ENCODE peak calls at places on chromosomes 6 and 20, in six cellular contexts. X is heart right ventricle; Q is SJSA1; B is CD4-positive, alpha-beta memory T cell; V is suprapubic skin; E is colonic mucosa. F is an unnamed sample.

GRCh38 chr6:137823826-137824501 is 43.1 kb upstream of the TNFAIP3 start:
- DNase-seq in Q (no peak), B (peak; percentile 92), V (peak; percentile 92), X (peak; percentile 43), E (peak; percentile 21), F (peak; percentile 95)

GRCh38 chr20:19817017-19817416 is 59.0 kb downstream of the RIN2 start:
- DNase-seq in V (no peak), X (no peak), E (no peak), Q (peak; percentile 82), B (no peak), F (no peak)

GRCh38 chr6:12150812-12151432 is 138.8 kb downstream of the HIVEP1 start:
- DNase-seq in V (no peak), Q (no peak), B (peak; percentile 20), X (no peak), E (peak; percentile 53), F (peak; percentile 31)

GRCh38 chr6:58198301-58198700 is 880.9 kb downstream of the PRIM2 start:
- DNase-seq in E (no peak), B (no peak), Q (no peak), X (no peak), V (no peak), F (no peak)

GRCh38 chr20:44442298-44443070 is 33.2 kb upstream of the TTPAL start:
- DNase-seq in E (peak; percentile 93), X (no peak), B (no peak), V (no peak), Q (no peak), F (no peak)

GRCh38 chr6:75632247-75632646 is 30.6 kb downstream of the SENP6 start:
- DNase-seq in Q (no peak), E (no peak), X (no peak), B (no peak), V (no peak), F (no peak)

GRCh38 chr6:42928748-42929087 is 562 bp upstream of the CNPY3 start:
- DNase-seq in B (no peak), Q (no peak), E (no peak), X (no peak), V (no peak), F (no peak)

GRCh38 chr6:125850361-125850760 is 59.6 kb downstream of the NCOA7 start:
- DNase-seq in B (no peak), X (no peak), V (no peak), Q (no peak), E (no peak), F (no peak)

GRCh38 chr6:131182991-131183425 is 47.7 kb downstream of the AKAP7 start:
- DNase-seq in X (no peak), Q (peak; percentile 23), B (peak; percentile 54), V (no peak), E (no peak), F (peak; percentile 57)

GRCh38 chr20:47816487-47817451 is 31.5 kb upstream of the SULF2 start:
- DNase-seq in E (no peak), X (no peak), B (no peak), Q (no peak), V (no peak), F (no peak)

GRCh38 chr20:24034820-24035219 is 46.2 kb upstream of the GGTLC1 start:
- DNase-seq in X (no peak), V (no peak), B (no peak), E (no peak), Q (peak; percentile 4), F (no peak)

GRCh38 chr6:134057478-134057877 is 5.1 kb upstream of the SLC2A12 start:
- DNase-seq in B (no peak), X (no peak), V (no peak), E (no peak), Q (no peak), F (no peak)

GRCh38 chr6:100446115-100446921 is 18.4 kb downstream of the SIM1 start:
- DNase-seq in E (no peak), B (no peak), V (no peak), X (no peak), Q (no peak), F (no peak)

GRCh38 chr20:11585752-11586352 is 331.8 kb upstream of the BTBD3 start:
- DNase-seq in Q (no peak), E (no peak), X (no peak), V (no peak), B (no peak), F (no peak)

GRCh38 chr20:59751075-59751711 is 146.9 kb downstream of the PHACTR3 start:
- DNase-seq in E (peak; percentile 64), V (no peak), X (peak; percentile 78), Q (peak; percentile 10), B (no peak), F (peak; percentile 29)

GRCh38 chr6:6984585-6985366 is 123.0 kb upstream of the RREB1 start:
- DNase-seq in E (peak; percentile 67), X (no peak), Q (no peak), B (no peak), V (no peak), F (no peak)

GRCh38 chr6:105087571-105088211 is 92.1 kb downstream of the POPDC3 start:
- DNase-seq in X (no peak), E (peak; percentile 35), Q (peak; percentile 44), B (peak; percentile 35), V (no peak), F (peak; percentile 31)

GRCh38 chr6:143270026-143270425 is 180.5 kb downstream of the ADAT2 start:
- DNase-seq in E (no peak), V (no peak), Q (no peak), X (no peak), B (no peak), F (no peak)

GRCh38 chr6:160348209-160348551 is at the start of gene SLC22A3:
- DNase-seq in V (no peak), B (no peak), E (no peak), Q (no peak), X (peak; percentile 45), F (no peak)

GRCh38 chr20:52749938-52750337 is 222.2 kb upstream of the TSHZ2 start:
- DNase-seq in Q (no peak), V (no peak), E (no peak), X (no peak), B (no peak), F (no peak)

GRCh38 chr20:47876348-47877056 is 91.2 kb upstream of the SULF2 start:
- DNase-seq in V (no peak), B (no peak), E (no peak), X (no peak), Q (no peak), F (no peak)

GRCh38 chr6:54294965-54295532 is 13.2 kb upstream of the TINAG start:
- DNase-seq in X (no peak), B (no peak), E (no peak), V (no peak), Q (no peak), F (no peak)

GRCh38 chr6:2387445-2387844 is 142.0 kb upstream of the GMDS start:
- DNase-seq in X (no peak), E (no peak), V (no peak), B (no peak), Q (no peak), F (no peak)

GRCh38 chr20:35104685-35105295 is 12.2 kb upstream of the TRPC4AP start:
- DNase-seq in B (no peak), X (no peak), E (no peak), V (no peak), Q (no peak), F (no peak)

DNA sequence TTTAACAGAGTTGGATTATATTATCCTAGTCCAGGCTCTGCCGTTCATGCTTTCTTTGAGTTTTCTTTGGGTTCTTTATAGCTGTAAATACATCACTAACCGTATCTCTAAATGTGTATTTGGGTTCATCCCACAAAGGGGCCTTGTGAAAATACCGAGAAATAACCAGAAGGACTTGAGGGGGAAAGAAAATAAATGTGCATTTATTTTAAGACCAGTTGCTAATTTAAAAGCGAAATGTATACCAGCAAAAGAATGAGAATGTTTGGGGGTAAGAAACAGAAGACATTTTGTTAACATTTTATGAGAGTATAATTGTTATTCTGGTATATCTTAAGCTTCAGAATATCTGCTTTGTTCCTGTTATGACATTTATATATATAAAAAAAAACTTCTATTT is 38.9 kb downstream of the LRRN4 start:
- DNase-seq in X (no peak), V (no peak), B (no peak), E (no peak), Q (no peak), F (no peak)
- H3K4me3 ChIP-seq in X (no peak overlapping the region), V (no peak overlapping the region), B (no peak overlapping the region), E (no peak overlapping the region), Q (no peak overlapping the region), F (no peak overlapping the region)

DNA sequence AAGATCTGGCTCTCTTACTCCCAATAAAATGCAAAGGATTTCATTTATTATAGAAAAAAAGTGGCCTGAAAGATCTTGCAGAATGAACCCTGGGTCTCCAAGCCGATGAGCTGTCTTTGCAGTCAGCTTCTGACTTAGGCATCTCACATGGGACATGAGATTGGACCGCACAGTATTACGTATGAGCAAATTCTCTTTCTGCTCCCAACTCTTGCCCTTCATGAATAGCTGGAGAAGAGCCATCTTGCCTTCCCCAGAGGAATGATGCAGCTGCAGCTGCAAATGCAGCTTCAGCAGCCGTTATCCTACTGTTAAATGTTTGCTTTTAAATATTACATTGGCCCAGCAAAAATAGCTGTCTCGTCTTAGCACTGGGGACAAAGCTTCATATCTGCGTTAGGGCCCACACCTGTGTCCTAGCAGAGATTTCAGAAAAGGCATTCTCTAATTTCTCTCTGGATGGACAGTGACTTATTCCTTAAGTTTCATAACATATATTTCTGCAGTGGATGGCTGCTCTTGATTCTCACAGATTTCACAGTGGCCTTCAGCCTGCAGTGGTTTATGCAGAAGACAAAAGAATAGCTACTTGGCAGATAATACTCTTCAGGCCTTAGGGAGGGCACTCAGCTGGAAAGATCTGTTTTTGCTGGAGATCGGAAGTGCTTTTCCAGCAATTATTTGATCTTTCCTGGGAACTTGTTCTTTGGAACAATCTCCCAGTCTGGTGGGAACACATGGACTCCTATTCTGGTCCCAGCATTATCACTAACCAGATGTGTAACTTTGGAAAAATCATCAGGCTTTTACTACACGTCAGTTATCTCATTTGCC is 129.2 kb downstream of the FYN start:
- DNase-seq in B (no peak), V (no peak), E (no peak), X (no peak), Q (no peak), F (no peak)
- H3K27ac ChIP-seq in B (no peak overlapping the region), V (no peak overlapping the region), E (no peak overlapping the region), X (peak overlapping the region; percentile 70), Q (no peak overlapping the region), F (no peak overlapping the region)

GRCh38 chr6:23202207-23202606 is 632.8 kb downstream of the HDGFL1 start:
- DNase-seq in Q (no peak), E (no peak), X (no peak), V (no peak), B (no peak), F (no peak)
- H3K9me3 ChIP-seq in Q (no peaks in the 10 kb centered on the region), E (no peaks in the 10 kb centered on the region), X (no peaks in the 10 kb centered on the region), V (no peaks in the 10 kb centered on the region), B (no peaks in the 10 kb centered on the region), F (no peaks in the 10 kb centered on the region)

DNA sequence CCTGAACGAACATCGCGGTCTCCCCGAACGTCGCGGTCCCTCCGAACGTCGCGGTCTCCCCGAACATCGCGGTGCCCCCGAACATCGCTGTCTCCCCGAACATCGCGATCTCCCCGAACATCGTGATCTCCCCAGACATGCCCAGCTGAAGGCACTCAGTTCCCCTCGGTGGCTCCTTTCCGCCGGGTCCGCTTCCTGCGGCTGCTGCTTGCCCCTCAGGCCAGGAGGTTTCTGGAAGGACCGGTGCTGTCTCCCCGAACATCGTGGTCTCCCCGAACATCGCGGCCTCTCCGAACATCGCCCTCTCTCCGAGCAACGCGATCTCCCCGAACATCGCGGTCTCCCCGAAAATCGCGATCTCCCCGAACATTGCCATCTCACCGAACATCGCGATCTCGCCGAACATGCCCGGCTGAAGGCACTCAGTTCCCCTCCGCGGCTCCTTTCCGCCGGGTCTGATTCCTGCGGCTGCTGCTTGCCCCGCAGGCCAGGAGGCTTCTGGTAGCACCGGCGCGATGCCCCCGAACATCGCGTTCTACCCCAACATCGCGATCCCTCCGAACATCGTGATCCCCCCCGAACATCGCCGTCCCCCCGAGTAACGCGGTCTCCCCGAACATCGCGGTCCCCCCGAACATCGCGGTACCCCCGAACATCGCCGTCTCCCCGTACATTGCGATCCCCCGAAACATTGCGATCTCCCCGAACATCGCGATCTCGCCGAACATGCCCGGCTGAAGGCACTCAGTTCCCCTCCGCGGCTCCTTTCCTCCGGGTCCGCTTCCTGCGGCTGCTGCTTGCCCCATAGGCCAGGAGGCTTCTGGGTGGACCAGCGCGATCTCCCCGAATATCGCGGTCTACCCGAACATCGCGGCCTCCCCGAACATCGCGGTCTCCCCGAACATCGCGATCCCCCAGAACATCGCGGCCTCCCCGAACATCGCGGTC is 774 bp downstream of the ULBP1 start:
- DNase-seq in B (no peak), Q (no peak), E (peak; percentile 19), X (no peak), V (no peak), F (peak; percentile 31)
- H3K4me3 ChIP-seq in B (peak overlapping the region; percentile 39), Q (peak overlapping the region; percentile 30), E (peak overlapping the region; percentile 45), X (peak overlapping the region; percentile 58), V (peak overlapping the region; percentile 54), F (peak overlapping the region; percentile 66)